ENCODE peak calls at places on chromosomes 7 and 10, in seven cellular contexts. A is endodermal cell; Q is CD8-positive, alpha-beta memory T cell; B is tibial nerve; C is ovary; K is GM23338; I is CD4-positive, CD25-positive, alpha-beta regulatory T cell. M is an unnamed sample.

GRCh38 chr10:112374724-112375541 is 1.0 kb downstream of the ACSL5 start:
- DNase-seq in A (peak), Q (peak), B (no peak), C (no peak), K (no peak), I (peak), M (no peak)

GRCh38 chr10:43218206-43218950 is 48.5 kb downstream of the RASGEF1A start:
- DNase-seq in A (no peak), Q (no peak), B (no peak), C (no peak), K (no peak), I (no peak), M (peak)

GRCh38 chr7:113159746-113160339 is 41.5 kb upstream of the SMIM30 start:
- DNase-seq in A (peak), Q (no peak), B (no peak), C (no peak), K (peak), I (peak), M (no peak)

GRCh38 chr7:150909192-150909591 is 56.9 kb downstream of the AOC1 start:
- DNase-seq in A (no peak), Q (peak), B (no peak), C (no peak), K (no peak), I (peak), M (no peak)

GRCh38 chr7:114082567-114082933 is 163.7 kb upstream of the PPP1R3A start:
- DNase-seq in A (no peak), Q (no peak), B (no peak), C (no peak), K (peak), I (no peak), M (no peak)

GRCh38 chr7:34928052-34928451 is 109.2 kb downstream of the DPY19L1 start:
- DNase-seq in A (peak), Q (no peak), B (no peak), C (no peak), K (peak), I (peak), M (peak)

GRCh38 chr10:21499910-21500577 is 25.4 kb downstream of the SKIDA1 start:
- DNase-seq in A (no peak), Q (no peak), B (no peak), C (peak), K (no peak), I (no peak), M (no peak)

GRCh38 chr10:132141526-132142395 is 45.0 kb upstream of the DPYSL4 start:
- DNase-seq in A (no peak), Q (no peak), B (no peak), C (peak), K (no peak), I (no peak), M (no peak)

GRCh38 chr7:152341039-152341913 is 94.5 kb downstream of the KMT2C start:
- DNase-seq in A (peak), Q (no peak), B (no peak), C (no peak), K (peak), I (no peak), M (no peak)

GRCh38 chr10:23390809-23391208 is 46.2 kb upstream of the C10orf67 start:
- DNase-seq in A (no peak), Q (no peak), B (no peak), C (no peak), K (no peak), I (no peak), M (no peak)

GRCh38 chr7:157825325-157825724 is 488.5 kb downstream of the DNAJB6 start:
- DNase-seq in A (no peak), Q (no peak), B (no peak), C (no peak), K (no peak), I (no peak), M (no peak)

GRCh38 chr10:63752318-63752717 is 231.1 kb downstream of the REEP3 start:
- DNase-seq in A (no peak), Q (no peak), B (no peak), C (no peak), K (peak), I (no peak), M (no peak)
- H3K27ac ChIP-seq in A (no peak), Q (no peak), B (no peak), C (no peak), K (no peak), I (no peak), M (no peak)

DNA sequence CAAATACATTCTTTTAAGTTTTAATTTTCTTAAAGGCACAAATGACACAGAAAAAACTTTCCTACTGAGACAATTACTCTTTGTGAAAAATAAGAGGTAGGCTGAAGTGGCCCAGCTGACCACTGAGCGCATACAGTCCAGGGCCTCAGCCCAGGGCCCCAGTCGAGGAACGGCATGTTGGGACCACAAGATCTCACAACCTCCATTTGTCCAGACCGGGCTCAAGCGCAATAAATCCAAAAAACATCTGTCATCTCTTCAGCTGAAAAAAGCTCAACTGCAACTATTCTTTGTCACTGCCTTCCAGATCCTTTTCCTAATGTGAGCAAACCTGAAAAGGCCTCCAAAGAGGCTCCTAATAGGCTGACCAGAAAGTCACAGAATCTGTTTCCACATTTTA is 165.8 kb downstream of the SRPK2 start:
- DNase-seq in A (no peak), Q (no peak), B (no peak), C (no peak), K (no peak), I (no peak), M (no peak)
- H3K27ac ChIP-seq in A (peak), Q (no peak), B (peak), C (no peak), K (no peak), I (no peak), M (no peak)

GRCh38 chr10:93550634-93551033 is 15.8 kb upstream of the FFAR4 start:
- DNase-seq in A (peak), Q (no peak), B (no peak), C (no peak), K (no peak), I (no peak), M (no peak)

GRCh38 chr10:93552780-93553179 is 13.7 kb upstream of the FFAR4 start:
- DNase-seq in A (peak), Q (no peak), B (no peak), C (no peak), K (no peak), I (no peak), M (no peak)

GRCh38 chr10:93553501-93554374 is 12.7 kb upstream of the FFAR4 start:
- DNase-seq in A (peak), Q (no peak), B (no peak), C (no peak), K (no peak), I (no peak), M (no peak)

GRCh38 chr10:93559490-93559889 is 7.0 kb upstream of the FFAR4 start:
- DNase-seq in A (no peak), Q (no peak), B (no peak), C (no peak), K (no peak), I (no peak), M (no peak)

DNA sequence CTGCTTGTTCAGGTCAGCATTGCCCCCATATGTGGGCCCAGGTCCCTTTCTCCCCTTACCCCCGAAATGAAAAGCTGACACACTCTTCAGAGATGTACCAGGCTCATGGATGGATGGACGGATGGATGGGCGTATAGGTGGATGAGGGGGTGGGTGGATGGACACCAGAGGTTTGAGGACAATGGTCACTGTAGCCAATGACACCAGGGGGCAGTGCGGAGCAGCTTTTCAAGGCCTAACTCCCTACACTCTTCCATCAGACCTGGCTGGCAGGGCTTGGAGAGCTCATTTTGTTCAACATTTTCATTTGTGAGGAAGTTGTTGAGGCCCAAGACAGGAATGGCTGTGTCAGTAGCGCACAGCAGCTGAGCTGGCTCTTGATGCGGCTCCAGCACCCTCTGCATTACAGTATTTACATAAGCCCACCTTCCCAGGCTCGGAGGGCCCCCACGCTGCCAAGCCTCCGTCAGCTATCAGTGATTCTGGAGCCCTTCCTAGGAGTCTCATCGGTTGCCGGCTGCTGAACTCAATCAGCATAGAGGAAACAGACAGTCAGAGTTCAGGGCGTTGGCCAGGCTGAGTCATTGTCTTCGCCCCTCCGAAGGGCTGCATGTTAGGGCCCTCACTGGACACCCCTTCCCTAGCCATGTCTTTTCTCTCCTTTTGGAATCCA is 11.6 kb upstream of the FFAR4 start:
- DNase-seq in A (peak), Q (no peak), B (peak), C (peak), K (peak), I (peak), M (no peak)
- H3K27ac ChIP-seq in A (no peak), Q (no peak), B (no peak), C (no peak), K (no peak), I (no peak), M (no peak)

DNA sequence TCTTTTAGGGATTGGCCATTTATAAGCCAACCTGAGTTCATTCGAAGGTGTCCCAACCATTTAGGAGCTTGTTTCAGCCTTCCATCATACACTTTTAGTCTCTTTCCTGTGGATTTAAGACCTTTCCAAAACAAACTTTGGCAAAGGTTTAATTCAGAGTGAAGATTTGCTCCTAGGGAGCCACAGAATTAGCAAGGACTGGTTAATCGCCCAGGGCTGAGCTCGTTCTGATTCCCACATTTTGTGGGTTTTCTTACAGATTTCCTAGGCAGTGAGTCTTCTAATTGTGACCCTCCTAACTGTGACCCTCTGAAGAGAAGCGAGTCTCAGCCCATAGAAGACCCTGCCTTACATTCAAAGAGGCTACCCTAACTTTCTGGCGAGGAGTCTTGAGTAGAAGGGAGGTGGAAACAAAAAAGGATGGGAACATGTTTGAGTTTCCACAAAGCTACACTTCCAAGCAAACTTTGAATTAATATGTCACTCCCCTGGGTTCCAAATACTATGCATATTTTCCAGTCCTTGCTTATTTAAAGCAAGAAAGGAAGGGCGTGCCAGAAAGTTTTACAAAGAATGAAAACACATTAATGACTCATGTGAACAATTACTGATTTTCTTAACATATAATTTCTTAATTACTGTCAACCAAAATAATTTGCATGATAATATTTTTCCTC is 118.3 kb downstream of the ARID5B start:
- DNase-seq in A (no peak), Q (no peak), B (no peak), C (no peak), K (peak), I (peak), M (no peak)
- H3K27ac ChIP-seq in A (no peak), Q (no peak), B (peak), C (no peak), K (peak), I (peak), M (no peak)